ENCODE peak calls at places on chromosomes 12 and 14, in seven cellular contexts. Y is K562; H is CD4-positive, CD25-positive, alpha-beta regulatory T cell; X is lower lobe of right lung; O is CD8-positive, alpha-beta memory T cell; K is A549; P is Panc1. D is an unnamed sample.
A peak's percentile ranks its signal among the peaks of the same experiment; 100 is the strongest.

GRCh38 chr12:45327823-45328383 is 112.0 kb downstream of the ANO6 start:
- DNase-seq in P (no peak), Y (no peak), X (no peak), O (no peak), K (no peak), H (no peak), D (no peak)

GRCh38 chr12:3757261-3757660 is 4.4 kb upstream of the CRACR2A start:
- DNase-seq in Y (no peak), H (no peak), X (no peak), O (no peak), K (no peak), P (no peak), D (no peak)

GRCh38 chr14:22159049-22159448 is 430.0 kb downstream of the DAD1 start:
- DNase-seq in K (no peak), X (no peak), P (no peak), O (no peak), H (no peak), Y (no peak), D (no peak)

GRCh38 chr12:10042167-10042566 is 11.7 kb downstream of the CLEC9A start:
- DNase-seq in H (no peak), O (no peak), P (no peak), Y (no peak), K (no peak), X (no peak), D (no peak)

GRCh38 chr12:99005601-99006000 is 360.5 kb downstream of the APAF1 start:
- DNase-seq in Y (no peak), O (no peak), P (no peak), K (no peak), X (no peak), H (no peak), D (no peak)

GRCh38 chr12:125104978-125105377 is 39.7 kb downstream of the AACS start:
- DNase-seq in P (no peak), Y (no peak), X (no peak), O (no peak), H (no peak), K (no peak), D (no peak)

GRCh38 chr14:52977798-52978197 is 26.9 kb upstream of the FERMT2 start:
- DNase-seq in X (no peak), P (no peak), O (no peak), H (no peak), K (no peak), Y (no peak), D (no peak)

GRCh38 chr12:9880532-9880931 is 757 bp upstream of the KLRF2 start:
- DNase-seq in X (no peak), Y (no peak), O (no peak), K (no peak), H (no peak), P (no peak), D (no peak)

GRCh38 chr12:63978519-63978918 is 134.0 kb downstream of the SRGAP1 start:
- DNase-seq in P (peak; percentile 78), O (no peak), Y (no peak), K (peak; percentile 26), X (no peak), H (no peak), D (no peak)

GRCh38 chr12:69534389-69534822 is 50.9 kb upstream of the CCT2 start:
- DNase-seq in O (no peak), H (no peak), X (peak; percentile 39), Y (no peak), K (peak; percentile 30), P (peak; percentile 50), D (no peak)

GRCh38 chr14:102325791-102326345 is 6.3 kb downstream of the ZNF839 start:
- DNase-seq in Y (no peak), P (no peak), O (no peak), K (no peak), X (no peak), H (no peak), D (no peak)

GRCh38 chr14:53613404-53614253 is 343.0 kb downstream of the BMP4 start:
- DNase-seq in K (peak; percentile 89), X (no peak), P (peak; percentile 69), Y (no peak), O (no peak), H (no peak), D (no peak)

GRCh38 chr14:61193471-61193870 is 87.7 kb downstream of the TMEM30B start:
- DNase-seq in O (no peak), X (no peak), K (no peak), P (no peak), Y (no peak), H (no peak), D (no peak)

GRCh38 chr14:21924479-21924878 is 250.9 kb upstream of the OR4E1 start:
- DNase-seq in X (no peak), K (no peak), Y (no peak), O (peak; percentile 81), P (no peak), H (peak; percentile 76), D (peak; percentile 63)

GRCh38 chr12:119684730-119685129 is 16.8 kb downstream of the PRKAB1 start:
- DNase-seq in Y (no peak), H (no peak), P (no peak), O (no peak), X (no peak), K (no peak), D (no peak)

GRCh38 chr12:27975222-27976136 is 2.9 kb upstream of the PTHLH start:
- DNase-seq in O (no peak), K (no peak), H (no peak), X (no peak), Y (peak; percentile 68), P (no peak), D (no peak)

GRCh38 chr14:89065879-89066278 is 241.4 kb downstream of the TTC8 start:
- DNase-seq in H (no peak), Y (no peak), X (no peak), K (no peak), O (no peak), P (no peak), D (no peak)

GRCh38 chr12:109686523-109686922 is 27.1 kb upstream of the FAM222A start:
- DNase-seq in Y (no peak), H (no peak), X (no peak), P (no peak), O (no peak), K (no peak), D (no peak)

DNA sequence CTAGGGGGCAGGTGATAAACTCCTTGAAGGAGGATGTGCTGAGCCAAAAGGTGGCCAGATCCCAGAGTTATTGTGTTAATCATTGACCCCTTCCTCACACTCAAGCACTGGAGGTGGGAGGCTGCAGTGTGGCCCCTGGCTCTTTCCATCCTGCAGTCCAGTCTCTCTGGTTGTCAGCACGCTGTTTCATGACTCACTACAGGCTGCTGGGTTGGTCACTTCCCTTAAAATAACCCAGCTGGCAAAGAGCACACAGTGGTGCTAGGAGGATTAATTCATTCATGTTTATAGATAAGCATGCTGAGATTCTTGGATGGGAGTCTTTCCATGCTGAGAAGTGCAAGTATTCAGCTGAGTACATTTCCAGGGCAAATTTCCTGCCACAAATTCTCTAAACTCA is 228.8 kb downstream of the ANO2 start:
- DNase-seq in H (no peak), Y (no peak), O (no peak), P (no peak), K (no peak), X (no peak), D (no peak)
- H3K4me3 ChIP-seq in H (no peak overlapping the region), Y (no peak overlapping the region), O (no peak overlapping the region), P (no peak overlapping the region), K (no peak overlapping the region), X (no peak overlapping the region), D (no peak overlapping the region)

GRCh38 chr14:64782196-64782595 is 78.0 kb downstream of the PLEKHG3 start:
- DNase-seq in P (no peak), H (no peak), Y (no peak), X (no peak), K (no peak), O (peak; percentile 41), D (no peak)
- H3K4me3 ChIP-seq in P (no peak overlapping the region), H (no peak overlapping the region), Y (no peak overlapping the region), X (no peak overlapping the region), K (no peak overlapping the region), O (no peak overlapping the region), D (no peak overlapping the region)

GRCh38 chr14:75978249-75978731 is 3.5 kb downstream of the TGFB3 start:
- DNase-seq in X (no peak), P (no peak), K (no peak), Y (no peak), O (no peak), H (peak; percentile 45), D (peak; percentile 10)

GRCh38 chr14:75976838-75977237 is 5.0 kb downstream of the TGFB3 start:
- DNase-seq in P (no peak), O (no peak), Y (no peak), X (no peak), K (no peak), H (no peak), D (no peak)

GRCh38 chr14:75979641-75980422 is 2.0 kb downstream of the TGFB3 start:
- DNase-seq in P (no peak), K (no peak), X (no peak), Y (no peak), H (no peak), O (no peak), D (no peak)

GRCh38 chr14:75979071-75979571 is 2.7 kb downstream of the TGFB3 start:
- DNase-seq in Y (peak; percentile 27), H (no peak), O (no peak), P (no peak), K (peak; percentile 33), X (no peak), D (peak; percentile 19)

DNA sequence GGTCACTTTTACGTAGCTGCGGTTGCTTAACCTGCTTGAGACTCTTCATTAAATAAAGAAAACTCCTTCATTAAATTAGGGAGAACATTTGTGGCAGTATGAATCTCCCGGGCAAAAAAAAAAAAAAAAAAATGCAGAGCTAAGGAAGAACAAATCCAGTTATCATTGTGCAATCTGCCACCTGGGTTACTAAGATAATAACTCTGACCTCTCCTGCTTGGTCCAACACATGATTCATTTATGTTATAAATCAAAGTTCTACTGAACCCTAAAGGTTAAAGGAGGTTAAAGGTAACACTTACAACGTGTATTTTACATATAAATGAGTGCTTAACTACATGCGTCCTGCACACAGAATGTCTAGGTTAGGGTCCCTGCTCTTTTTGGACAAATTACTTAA is 4.3 kb downstream of the TGFB3 start:
- DNase-seq in X (no peak), K (no peak), O (no peak), P (no peak), Y (no peak), H (no peak), D (no peak)
- H3K4me3 ChIP-seq in X (no peak overlapping the region), K (no peak overlapping the region), O (no peak overlapping the region), P (no peak overlapping the region), Y (no peak overlapping the region), H (no peak overlapping the region), D (no peak overlapping the region)

DNA sequence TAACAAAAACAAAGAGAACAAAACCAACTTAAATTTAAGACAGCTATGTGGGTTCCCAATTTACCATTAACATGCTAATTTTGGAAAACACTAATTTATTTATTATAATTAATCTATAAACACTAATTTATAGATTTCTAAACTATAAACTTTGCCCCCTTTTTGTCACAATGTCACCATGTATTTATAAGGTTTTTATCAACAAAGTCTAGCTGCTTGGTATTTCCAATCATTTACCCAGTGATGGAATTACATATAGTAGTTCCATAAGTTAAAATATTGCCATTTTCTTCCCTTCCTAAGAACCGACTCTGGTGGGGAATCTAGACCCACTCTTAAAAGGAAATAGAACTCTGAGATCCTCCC is 140.7 kb downstream of the PPM1H start:
- DNase-seq in X (no peak), O (no peak), Y (no peak), K (no peak), H (no peak), P (no peak), D (no peak)
- H3K4me3 ChIP-seq in X (no peak overlapping the region), O (no peak overlapping the region), Y (no peak overlapping the region), K (no peak overlapping the region), H (no peak overlapping the region), P (no peak overlapping the region), D (no peak overlapping the region)